ENCODE peak calls at places on chromosomes 6 and 20, in six cellular contexts. Z, M, S, L, P and K are unnamed samples.

GRCh38 chr20:57225830-57226229 is 40.6 kb downstream of the BMP7 start:
- DNase-seq in Z (no peak), M (no peak), S (no peak), L (no peak), P (no peak), K (no peak)

GRCh38 chr20:50930139-50931047 is 844 bp downstream of the ADNP start:
- DNase-seq in Z (peak), M (no peak), S (peak), L (no peak), P (peak), K (no peak)

GRCh38 chr6:30818426-30818841 is 65.9 kb upstream of the DDR1 start:
- DNase-seq in Z (no peak), M (no peak), S (no peak), L (no peak), P (no peak), K (no peak)

GRCh38 chr20:56166781-56167465 is 81.6 kb upstream of the MC3R start:
- DNase-seq in Z (no peak), M (peak), S (no peak), L (no peak), P (no peak), K (no peak)

GRCh38 chr6:148223424-148223842 is 119.2 kb upstream of the SASH1 start:
- DNase-seq in Z (no peak), M (no peak), S (no peak), L (no peak), P (no peak), K (no peak)

GRCh38 chr6:148885154-148885870 is 138.5 kb downstream of the UST start:
- DNase-seq in Z (no peak), M (no peak), S (no peak), L (no peak), P (no peak), K (no peak)

GRCh38 chr6:3654436-3654835 is 97.1 kb downstream of the PXDC1 start:
- DNase-seq in Z (no peak), M (no peak), S (no peak), L (no peak), P (no peak), K (no peak)

GRCh38 chr6:89655122-89655521 is 16.6 kb upstream of the LYRM2 start:
- DNase-seq in Z (no peak), M (no peak), S (no peak), L (no peak), P (no peak), K (no peak)

GRCh38 chr6:31559958-31560696 is 12.0 kb upstream of the LTA start:
- DNase-seq in Z (peak), M (no peak), S (peak), L (peak), P (no peak), K (no peak)

GRCh38 chr6:12353731-12354130 is 63.6 kb downstream of the EDN1 start:
- DNase-seq in Z (peak), M (no peak), S (no peak), L (no peak), P (no peak), K (peak)

GRCh38 chr20:24504331-24505285 is 35.2 kb downstream of the SYNDIG1 start:
- DNase-seq in Z (no peak), M (no peak), S (no peak), L (no peak), P (no peak), K (no peak)

GRCh38 chr6:24827162-24827561 is 28.4 kb upstream of the ARMH2 start:
- DNase-seq in Z (no peak), M (peak), S (no peak), L (no peak), P (no peak), K (peak)

GRCh38 chr20:12882832-12883506 is 125.8 kb upstream of the SPTLC3 start:
- DNase-seq in Z (no peak), M (no peak), S (no peak), L (no peak), P (no peak), K (no peak)

GRCh38 chr6:47787620-47788497 is 6.0 kb downstream of the OPN5 start:
- DNase-seq in Z (peak), M (peak), S (peak), L (peak), P (peak), K (peak)

GRCh38 chr20:13220857-13221297 is at the start of gene ISM1:
- DNase-seq in Z (peak), M (no peak), S (no peak), L (peak), P (peak), K (no peak)

GRCh38 chr20:23150304-23151007 is 64.3 kb upstream of the CD93 start:
- DNase-seq in Z (peak), M (no peak), S (no peak), L (no peak), P (no peak), K (no peak)

GRCh38 chr6:15870354-15871043 is 207.7 kb upstream of the DTNBP1 start:
- DNase-seq in Z (no peak), M (no peak), S (no peak), L (no peak), P (no peak), K (no peak)

GRCh38 chr6:27617700-27618689 is 145.1 kb upstream of the ZNF184 start:
- DNase-seq in Z (no peak), M (no peak), S (no peak), L (no peak), P (no peak), K (no peak)

GRCh38 chr20:62668441-62669027 is 26.2 kb downstream of the SLCO4A1 start:
- DNase-seq in Z (peak), M (peak), S (peak), L (peak), P (no peak), K (peak)

GRCh38 chr6:7761047-7761446 is 35.1 kb downstream of the BMP6 start:
- DNase-seq in Z (no peak), M (no peak), S (no peak), L (no peak), P (no peak), K (no peak)

GRCh38 chr6:166997768-166998255 is 1.4 kb upstream of the CEP43 start:
- DNase-seq in Z (peak), M (peak), S (peak), L (peak), P (peak), K (peak)

GRCh38 chr6:97203343-97203742 is 79.7 kb downstream of the MMS22L start:
- DNase-seq in Z (no peak), M (peak), S (no peak), L (no peak), P (no peak), K (no peak)

GRCh38 chr6:138523347-138524210 is 24.3 kb upstream of the NHSL1 start:
- DNase-seq in Z (no peak), M (no peak), S (no peak), L (no peak), P (no peak), K (no peak)

GRCh38 chr20:38450412-38450975 is 15.4 kb upstream of the SNHG17 start:
- DNase-seq in Z (no peak), M (no peak), S (no peak), L (no peak), P (no peak), K (no peak)

GRCh38 chr6:35048031-35048613 is 93.0 kb downstream of the TCP11 start:
- DNase-seq in Z (no peak), M (no peak), S (no peak), L (no peak), P (no peak), K (no peak)

GRCh38 chr6:117089604-117090003 is 175.8 kb upstream of the VGLL2 start:
- DNase-seq in Z (no peak), M (no peak), S (no peak), L (no peak), P (no peak), K (no peak)

GRCh38 chr6:33209856-33210255 is 1.6 kb downstream of the RING1 start:
- DNase-seq in Z (peak), M (no peak), S (no peak), L (peak), P (no peak), K (no peak)

GRCh38 chr6:160882019-160882418 is 109.5 kb upstream of the MAP3K4 start:
- DNase-seq in Z (no peak), M (no peak), S (no peak), L (no peak), P (no peak), K (no peak)

GRCh38 chr6:152651986-152652385 is 14.8 kb upstream of the SYNE1 start:
- DNase-seq in Z (no peak), M (no peak), S (no peak), L (no peak), P (no peak), K (no peak)

GRCh38 chr20:23050847-23051627 is 1.6 kb upstream of the THBD start:
- DNase-seq in Z (no peak), M (no peak), S (peak), L (no peak), P (no peak), K (peak)

GRCh38 chr6:6897140-6897539 is 210.6 kb upstream of the RREB1 start:
- DNase-seq in Z (no peak), M (no peak), S (no peak), L (no peak), P (no peak), K (no peak)